ENCODE peak calls at places on chromosomes 5 and 9, in six cellular contexts. One of them, this sample, is unnamed.

GRCh38 chr5:172086312-172086975 is 80.0 kb upstream of the FBXW11 start:
- DNase-seq in neuronal stem cell: no peak
- DNase-seq in dermis microvascular lymphatic vessel endothelial cell: no peak
- DNase-seq in GM06990: no peak
- DNase-seq in stomach: no peak
- DNase-seq in RWPE1: no peak
- DNase-seq in this sample: no peak

GRCh38 chr9:530681-531080 is 310.8 kb upstream of the DMRT1 start:
- DNase-seq in neuronal stem cell: no peak
- DNase-seq in dermis microvascular lymphatic vessel endothelial cell: no peak
- DNase-seq in RWPE1: no peak
- DNase-seq in GM06990: no peak
- DNase-seq in stomach: no peak
- DNase-seq in this sample: peak

GRCh38 chr5:9546973-9547947 is 1.4 kb upstream of the SEMA5A start:
- DNase-seq in stomach: no peak
- DNase-seq in dermis microvascular lymphatic vessel endothelial cell: no peak
- DNase-seq in GM06990: no peak
- DNase-seq in neuronal stem cell: no peak
- DNase-seq in RWPE1: no peak
- DNase-seq in this sample: peak

GRCh38 chr5:86716121-86716520 is 98.4 kb downstream of the COX7C start:
- DNase-seq in GM06990: no peak
- DNase-seq in neuronal stem cell: no peak
- DNase-seq in RWPE1: no peak
- DNase-seq in stomach: no peak
- DNase-seq in dermis microvascular lymphatic vessel endothelial cell: no peak
- DNase-seq in this sample: no peak

GRCh38 chr5:136032564-136032963 is 3.8 kb downstream of the TGFBI start:
- DNase-seq in neuronal stem cell: no peak
- DNase-seq in RWPE1: peak
- DNase-seq in dermis microvascular lymphatic vessel endothelial cell: no peak
- DNase-seq in stomach: no peak
- DNase-seq in GM06990: no peak
- DNase-seq in this sample: no peak

GRCh38 chr9:16445141-16445920 is 425.1 kb downstream of the BNC2 start:
- DNase-seq in GM06990: no peak
- DNase-seq in RWPE1: peak
- DNase-seq in neuronal stem cell: no peak
- DNase-seq in dermis microvascular lymphatic vessel endothelial cell: no peak
- DNase-seq in stomach: no peak
- DNase-seq in this sample: no peak

GRCh38 chr5:2366816-2367215 is 384.7 kb downstream of the IRX2 start:
- DNase-seq in RWPE1: no peak
- DNase-seq in stomach: no peak
- DNase-seq in GM06990: no peak
- DNase-seq in neuronal stem cell: no peak
- DNase-seq in dermis microvascular lymphatic vessel endothelial cell: no peak
- DNase-seq in this sample: no peak

GRCh38 chr5:181217805-181218065 is 5.3 kb upstream of the TRIM41 start:
- DNase-seq in dermis microvascular lymphatic vessel endothelial cell: no peak
- DNase-seq in stomach: no peak
- DNase-seq in RWPE1: no peak
- DNase-seq in neuronal stem cell: no peak
- DNase-seq in GM06990: no peak
- DNase-seq in this sample: no peak

GRCh38 chr5:178238711-178239592 is 6.3 kb upstream of the PHYKPL start:
- DNase-seq in neuronal stem cell: no peak
- DNase-seq in RWPE1: no peak
- DNase-seq in dermis microvascular lymphatic vessel endothelial cell: no peak
- DNase-seq in stomach: no peak
- DNase-seq in GM06990: peak
- DNase-seq in this sample: no peak